ENCODE peak calls at places on chromosomes 13 and 19, in seven cellular contexts. Z is ovary, I is Peyer's patch, R is heart left ventricle, T is gastrocnemius medialis, Y is breast epithelium, O is A549. D is an unnamed sample. For H3K4me1, the result is how much of the 10 kb centered on the place peaks cover.

GRCh38 chr13:94195715-94196114 is 283.8 kb downstream of the DCT start:
- DNase-seq in Z (no peak), I (no peak), R (no peak), T (no peak), Y (no peak), O (no peak), D (no peak)

GRCh38 chr19:42283248-42284065 is 14.4 kb downstream of the CIC start:
- DNase-seq in Z (peak), I (peak), R (peak), T (peak), Y (peak), O (peak), D (peak)

GRCh38 chr19:4390862-4391693 is 9.3 kb downstream of the SH3GL1 start:
- DNase-seq in Z (no peak), I (no peak), R (no peak), T (no peak), Y (no peak), O (no peak), D (no peak)

GRCh38 chr19:4295972-4296771 is 6.0 kb downstream of the TMIGD2 start:
- DNase-seq in Z (no peak), I (no peak), R (no peak), T (no peak), Y (no peak), O (no peak), D (no peak)

GRCh38 chr13:85074543-85075313 is 724.5 kb downstream of the SLITRK6 start:
- DNase-seq in Z (no peak), I (no peak), R (no peak), T (no peak), Y (no peak), O (no peak), D (no peak)

GRCh38 chr19:8004723-8005513 is 523 bp downstream of the ELAVL1 start:
- DNase-seq in Z (no peak), I (no peak), R (no peak), T (no peak), Y (no peak), O (no peak), D (peak)

GRCh38 chr19:41945135-41945766 is 13.9 kb downstream of the RABAC1 start:
- DNase-seq in Z (no peak), I (peak), R (no peak), T (peak), Y (no peak), O (no peak), D (peak)

GRCh38 chr13:111115051-111115840 is at the start of gene ARHGEF7:
- DNase-seq in Z (peak), I (no peak), R (no peak), T (no peak), Y (no peak), O (no peak), D (no peak)

GRCh38 chr19:45177817-45178261 is at the start of gene TRAPPC6A:
- DNase-seq in Z (no peak), I (no peak), R (no peak), T (no peak), Y (no peak), O (peak), D (no peak)

GRCh38 chr13:70484931-70485330 is 376.7 kb upstream of the KLHL1 start:
- DNase-seq in Z (no peak), I (no peak), R (no peak), T (no peak), Y (no peak), O (no peak), D (no peak)

GRCh38 chr13:73913043-73913740 is 221.0 kb downstream of the KLF12 start:
- DNase-seq in Z (no peak), I (no peak), R (no peak), T (no peak), Y (no peak), O (no peak), D (no peak)

GRCh38 chr19:43462383-43462782 is 3.0 kb downstream of the LYPD3 start:
- DNase-seq in Z (no peak), I (no peak), R (no peak), T (no peak), Y (no peak), O (no peak), D (no peak)

GRCh38 chr13:50990540-50991506 is 81.2 kb downstream of the RNASEH2B start:
- DNase-seq in Z (peak), I (no peak), R (no peak), T (peak), Y (no peak), O (no peak), D (peak)

GRCh38 chr19:30431591-30431990 is 59.4 kb downstream of the ZNF536 start:
- DNase-seq in Z (no peak), I (no peak), R (no peak), T (no peak), Y (no peak), O (no peak), D (no peak)

GRCh38 chr13:20160346-20161274 is at the start of gene GJA3:
- DNase-seq in Z (no peak), I (no peak), R (peak), T (no peak), Y (no peak), O (peak), D (no peak)

GRCh38 chr13:109835321-109835720 is 48.9 kb upstream of the IRS2 start:
- DNase-seq in Z (no peak), I (no peak), R (no peak), T (no peak), Y (no peak), O (no peak), D (no peak)

GRCh38 chr19:22832031-22832762 is at the start of gene ZNF723:
- DNase-seq in Z (no peak), I (no peak), R (no peak), T (no peak), Y (no peak), O (no peak), D (no peak)

GRCh38 chr13:74820809-74821208 is 661.2 kb downstream of the TBC1D4 start:
- DNase-seq in Z (no peak), I (no peak), R (no peak), T (no peak), Y (no peak), O (no peak), D (no peak)

GRCh38 chr13:74136089-74136658 is 2.0 kb upstream of the KLF12 start:
- DNase-seq in Z (peak), I (peak), R (peak), T (no peak), Y (peak), O (no peak), D (peak)

GRCh38 chr19:53076984-53077383 is 26.2 kb downstream of the ZNF160 start:
- DNase-seq in Z (peak), I (no peak), R (peak), T (peak), Y (no peak), O (no peak), D (peak)

GRCh38 chr13:29551214-29551613 is 44.3 kb downstream of the SLC7A1 start:
- DNase-seq in Z (no peak), I (no peak), R (no peak), T (no peak), Y (no peak), O (no peak), D (no peak)

GRCh38 chr19:42348211-42348610 is 22.8 kb downstream of the MEGF8 start:
- DNase-seq in Z (no peak), I (no peak), R (no peak), T (no peak), Y (no peak), O (no peak), D (no peak)

GRCh38 chr13:113393572-113394503 is 29.9 kb upstream of the GRTP1 start:
- DNase-seq in Z (peak), I (peak), R (peak), T (peak), Y (no peak), O (peak), D (peak)

GRCh38 chr13:106415971-106416370 is 119.5 kb downstream of the EFNB2 start:
- DNase-seq in Z (no peak), I (no peak), R (no peak), T (no peak), Y (no peak), O (no peak), D (no peak)

GRCh38 chr19:5838437-5839311 is 828 bp downstream of the FUT6 start:
- DNase-seq in Z (no peak), I (peak), R (no peak), T (no peak), Y (no peak), O (no peak), D (no peak)

GRCh38 chr13:100818706-100819105 is 144.1 kb upstream of the TMTC4 start:
- DNase-seq in Z (no peak), I (no peak), R (no peak), T (no peak), Y (no peak), O (no peak), D (no peak)

GRCh38 chr13:31054632-31055031 is 107.1 kb downstream of the HSPH1 start:
- DNase-seq in Z (no peak), I (no peak), R (no peak), T (no peak), Y (no peak), O (no peak), D (no peak)

GRCh38 chr13:80084086-80084676 is 256.7 kb downstream of the SPRY2 start:
- DNase-seq in Z (no peak), I (no peak), R (no peak), T (no peak), Y (no peak), O (no peak), D (no peak)

GRCh38 chr13:48156466-48156865 is 61.6 kb upstream of the MED4 start:
- DNase-seq in Z (no peak), I (no peak), R (no peak), T (peak), Y (no peak), O (no peak), D (no peak)

GRCh38 chr13:114130708-114131580 is 1.5 kb downstream of the RASA3 start:
- DNase-seq in Z (no peak), I (no peak), R (peak), T (peak), Y (no peak), O (peak), D (peak)

GRCh38 chr19:44552324-44552723 is 22.8 kb upstream of the CEACAM20 start:
- DNase-seq in Z (no peak), I (peak), R (no peak), T (no peak), Y (no peak), O (peak), D (peak)

GRCh38 chr19:54017266-54017665 is 25.8 kb downstream of the CACNG6 start:
- DNase-seq in Z (no peak), I (no peak), R (no peak), T (no peak), Y (no peak), O (peak), D (no peak)

GRCh38 chr13:99373436-99373835 is 66.2 kb upstream of the GPR183 start:
- DNase-seq in Z (no peak), I (no peak), R (no peak), T (no peak), Y (no peak), O (no peak), D (no peak)

GRCh38 chr13:99374994-99375805 is 68.0 kb upstream of the GPR183 start:
- DNase-seq in Z (no peak), I (no peak), R (no peak), T (peak), Y (no peak), O (no peak), D (no peak)

GRCh38 chr13:99375806-99376080 is 68.5 kb upstream of the GPR183 start:
- DNase-seq in Z (no peak), I (no peak), R (no peak), T (no peak), Y (no peak), O (no peak), D (no peak)

GRCh38 chr13:99376132-99376531 is 68.9 kb upstream of the GPR183 start:
- DNase-seq in Z (no peak), I (no peak), R (no peak), T (peak), Y (no peak), O (no peak), D (peak)

GRCh38 chr13:99374169-99374991 is 67.2 kb upstream of the GPR183 start:
- DNase-seq in Z (no peak), I (no peak), R (no peak), T (no peak), Y (no peak), O (no peak), D (no peak)
- H3K4me1 ChIP-seq in Z (under half), I (under half), R (under half), T (under half), Y (under half), O (under half), D (under half)

GRCh38 chr19:17329061-17329767 is 5.4 kb downstream of the ANO8 start:
- DNase-seq in Z (no peak), I (no peak), R (no peak), T (no peak), Y (no peak), O (no peak), D (no peak)

GRCh38 chr19:17328517-17329060 is 6.1 kb downstream of the ANO8 start:
- DNase-seq in Z (no peak), I (no peak), R (no peak), T (no peak), Y (no peak), O (no peak), D (no peak)

GRCh38 chr19:17326595-17326966 is 8.1 kb downstream of the ANO8 start:
- DNase-seq in Z (no peak), I (no peak), R (no peak), T (no peak), Y (no peak), O (no peak), D (no peak)

GRCh38 chr19:17327068-17327653 is 7.5 kb downstream of the ANO8 start:
- DNase-seq in Z (no peak), I (no peak), R (no peak), T (no peak), Y (no peak), O (no peak), D (no peak)

DNA sequence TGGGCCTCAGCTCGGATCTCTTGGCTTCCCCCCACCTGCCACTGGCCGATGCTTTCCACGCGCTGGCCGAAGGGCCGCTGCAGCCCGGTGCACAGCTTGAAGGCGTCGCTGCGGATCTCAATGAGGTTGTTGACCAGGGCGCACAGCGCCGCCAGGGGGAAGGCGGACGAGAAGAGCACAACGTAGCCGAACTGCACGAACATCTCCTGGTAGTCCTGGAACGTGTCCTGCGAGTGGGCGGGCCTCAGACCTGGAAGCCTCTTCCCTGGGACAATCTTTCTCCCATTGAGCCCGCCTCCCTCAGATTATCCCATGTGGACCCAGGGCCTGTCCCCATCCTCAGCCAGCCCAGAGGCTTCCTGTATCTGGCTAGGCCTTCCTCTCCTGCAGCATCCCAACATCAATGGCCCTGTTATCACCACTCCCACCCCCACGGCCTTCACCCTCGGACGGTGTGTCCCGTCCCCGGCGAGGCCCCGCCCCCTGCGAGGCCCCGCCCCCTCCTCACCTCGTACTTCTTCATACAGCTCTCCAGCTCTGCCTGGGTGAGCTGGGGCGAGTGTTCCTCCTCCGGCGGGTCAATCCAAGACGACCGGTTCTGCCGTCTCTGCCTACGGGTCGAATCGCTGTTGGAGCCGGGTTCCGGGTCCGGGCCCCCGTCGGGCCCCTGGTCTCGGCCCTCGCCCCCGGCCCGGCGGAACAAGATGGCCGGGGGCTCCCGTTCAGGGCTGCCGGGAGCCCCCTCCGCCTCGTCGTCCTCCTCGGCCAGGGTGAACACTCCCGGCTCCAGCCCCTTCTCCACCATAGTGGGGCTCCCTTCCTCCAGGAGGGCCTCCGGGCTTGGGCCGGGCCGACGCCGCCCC is 6.8 kb downstream of the ANO8 start:
- DNase-seq in Z (peak), I (peak), R (no peak), T (no peak), Y (peak), O (no peak), D (peak)
- H3K4me3 ChIP-seq in Z (peak), I (peak), R (peak), T (no peak), Y (peak), O (no peak), D (no peak)

GRCh38 chr13:42039946-42040729 is 8.3 kb upstream of the DGKH start:
- DNase-seq in Z (peak), I (peak), R (peak), T (peak), Y (peak), O (peak), D (peak)
- TF ChIP-seq POLR2A in Z (peak), I (peak), R (peak), T (peak), Y (no peak), O (peak), D (peak)

GRCh38 chr19:19460761-19461265 is 54.5 kb downstream of the TSSK6 start:
- DNase-seq in Z (peak), I (no peak), R (peak), T (peak), Y (no peak), O (no peak), D (peak)

GRCh38 chr19:19460258-19460731 is 54.8 kb downstream of the GATAD2A start:
- DNase-seq in Z (no peak), I (no peak), R (no peak), T (peak), Y (no peak), O (no peak), D (no peak)

GRCh38 chr19:19461671-19462622 is 53.4 kb downstream of the TSSK6 start:
- DNase-seq in Z (peak), I (peak), R (peak), T (peak), Y (no peak), O (no peak), D (peak)

GRCh38 chr19:19459707-19460251 is 54.3 kb downstream of the GATAD2A start:
- DNase-seq in Z (no peak), I (no peak), R (peak), T (peak), Y (no peak), O (no peak), D (no peak)

DNA sequence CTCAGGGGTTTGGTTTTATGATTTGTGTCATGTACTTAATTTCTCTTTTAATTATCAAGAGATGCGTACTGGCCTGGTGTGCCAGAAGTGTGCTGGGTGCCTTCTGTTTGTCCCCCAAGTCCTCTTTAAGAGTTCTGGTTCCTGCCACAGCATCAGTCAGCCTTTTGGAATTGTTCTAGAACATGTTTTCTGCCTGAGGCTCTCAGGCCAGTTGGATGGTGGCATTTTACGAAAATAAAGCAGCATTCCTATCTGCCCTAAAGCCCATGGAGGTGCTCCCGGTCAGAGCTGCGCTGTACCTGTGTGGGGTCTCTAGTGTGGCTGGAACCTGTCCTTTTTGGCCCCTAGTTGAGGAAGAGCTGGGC is 54.1 kb downstream of the TSSK6 start:
- DNase-seq in Z (no peak), I (no peak), R (no peak), T (no peak), Y (no peak), O (no peak), D (no peak)
- H3K4me1 ChIP-seq in Z (under half), I (half or more), R (under half), T (half or more), Y (under half), O (under half), D (half or more)

DNA sequence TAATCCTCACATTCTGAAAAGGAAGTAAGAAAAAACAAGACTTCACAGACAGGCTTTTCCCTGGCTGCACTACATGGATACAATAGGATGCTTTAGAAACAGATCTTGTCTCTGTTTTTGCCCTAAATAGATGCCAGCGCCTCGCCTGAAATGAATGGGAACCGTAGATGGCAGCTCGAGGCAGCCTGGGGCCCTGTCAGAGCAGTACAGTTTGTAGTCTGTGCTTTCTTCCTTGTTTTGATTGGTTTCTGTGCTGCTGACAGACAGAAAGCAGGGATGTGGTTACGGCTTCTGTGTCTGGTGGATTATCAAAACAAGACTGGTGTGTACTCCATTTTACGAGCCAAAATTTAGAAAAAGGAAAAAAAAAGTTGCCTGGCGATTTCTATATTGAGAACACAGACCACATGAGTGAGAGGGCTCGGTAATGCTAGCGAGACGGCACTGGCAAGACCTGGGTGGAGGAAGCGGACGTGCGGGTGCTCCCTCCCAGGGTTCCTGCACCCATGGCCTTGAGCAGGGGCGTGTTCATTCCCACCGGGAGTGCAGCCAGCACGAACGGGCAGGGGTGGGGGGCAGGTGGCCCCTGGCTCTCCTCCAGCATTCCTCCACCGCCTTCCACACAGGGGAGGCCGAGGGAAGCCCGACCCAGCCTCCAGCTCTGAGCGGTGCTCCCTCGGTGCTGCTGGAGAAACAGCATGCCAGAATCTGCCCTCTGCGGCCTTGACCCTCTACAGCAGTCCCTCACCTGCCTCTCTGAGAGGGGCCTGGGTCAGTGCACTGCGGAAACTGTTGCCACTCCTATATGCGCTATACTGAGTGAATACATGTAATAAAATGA is 37.5 kb upstream of the C1QTNF9 start:
- DNase-seq in Z (peak), I (peak), R (peak), T (no peak), Y (no peak), O (no peak), D (peak)
- H3K4me3 ChIP-seq in Z (peak), I (peak), R (peak), T (peak), Y (peak), O (no peak), D (peak)

DNA sequence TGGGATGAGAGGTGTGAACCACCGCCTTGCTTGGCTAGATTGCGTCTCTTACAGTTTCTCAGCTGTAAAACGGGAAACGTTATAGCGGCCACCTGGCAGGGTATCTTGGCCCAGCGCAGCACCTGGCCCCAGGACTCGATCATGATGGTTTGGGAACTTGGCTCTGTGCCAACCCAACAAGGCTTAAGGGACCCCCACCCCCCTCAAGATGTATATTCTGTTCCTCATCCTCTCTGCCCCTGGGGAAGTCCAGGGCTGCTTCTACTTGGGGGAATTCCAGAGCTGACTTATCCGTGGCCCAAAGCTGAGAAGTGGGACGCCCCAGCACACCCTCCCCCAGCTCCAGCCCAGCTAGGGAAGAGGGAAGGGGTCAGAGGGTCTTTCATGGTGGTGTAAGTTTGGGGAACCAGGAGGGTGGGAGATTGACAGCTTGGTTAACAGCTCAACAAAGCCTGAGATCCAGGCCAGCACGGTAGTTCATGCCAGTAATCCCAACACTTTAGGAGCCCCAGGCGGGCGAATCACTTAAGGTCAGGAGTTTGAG is 695 bp downstream of the ICAM1 start:
- DNase-seq in Z (peak), I (no peak), R (no peak), T (no peak), Y (no peak), O (no peak), D (no peak)
- TF ChIP-seq POLR2A in Z (no peak), I (no peak), R (no peak), T (no peak), Y (no peak), O (no peak), D (no peak)